ENCODE peak calls at places on chromosomes 4 and X, in nine cellular contexts. E is Right ventricle myocardium superior, U is heart right ventricle, Z is AG04450, R is foreskin keratinocyte, W is LoVo, F is mesothelial cell of epicardium, D is HepG2, N is amygdala. B is an unnamed sample.

GRCh38 chr4:95362906-95363578 is 185.7 kb downstream of the UNC5C start:
- DNase-seq in E (no peak), U (no peak), Z (no peak), R (no peak), W (no peak), F (no peak), D (peak; percentile 14), N (no peak), B (peak; percentile 54)

GRCh38 chrX:111131572-111131971 is 35.6 kb downstream of the PAK3 start:
- DNase-seq in E (no peak), U (no peak), Z (no peak), R (no peak), W (no peak), F (no peak), D (no peak), N (no peak), B (no peak)

GRCh38 chrX:13473666-13474516 is 95.5 kb upstream of the EGFL6 start:
- DNase-seq in E (no peak), U (no peak), Z (no peak), R (no peak), W (no peak), F (no peak), D (no peak), N (no peak), B (peak; percentile 21)

GRCh38 chr4:152515678-152516077 is 20.2 kb downstream of the FBXW7 start:
- DNase-seq in E (no peak), U (no peak), Z (peak; percentile 10), R (peak; percentile 47), W (no peak), F (no peak), D (no peak), N (no peak), B (no peak)

GRCh38 chr4:30789219-30789671 is 69.1 kb downstream of the PCDH7 start:
- DNase-seq in E (no peak), U (no peak), Z (no peak), R (no peak), W (no peak), F (no peak), D (no peak), N (no peak), B (no peak)

GRCh38 chr4:159358226-159358625 is 255.3 kb downstream of the RAPGEF2 start:
- DNase-seq in E (no peak), U (no peak), Z (peak; percentile 63), R (no peak), W (no peak), F (no peak), D (no peak), N (peak; percentile 8), B (no peak)

GRCh38 chrX:16807548-16807947 is 21.3 kb downstream of the TXLNG start:
- DNase-seq in E (no peak), U (no peak), Z (no peak), R (no peak), W (no peak), F (no peak), D (no peak), N (no peak), B (peak; percentile 19)

GRCh38 chr4:67735325-67735724 is 18.9 kb downstream of the GNRHR start:
- DNase-seq in E (no peak), U (no peak), Z (no peak), R (no peak), W (no peak), F (no peak), D (no peak), N (no peak), B (no peak)

GRCh38 chr4:169311643-169312365 is 41.0 kb upstream of the SH3RF1 start:
- DNase-seq in E (no peak), U (no peak), Z (no peak), R (no peak), W (peak; percentile 59), F (no peak), D (peak; percentile 73), N (no peak), B (peak; percentile 39)

GRCh38 chrX:43702660-43703059 is 46.6 kb downstream of the MAOA start:
- DNase-seq in E (no peak), U (no peak), Z (no peak), R (no peak), W (no peak), F (no peak), D (peak; percentile 24), N (no peak), B (no peak)

GRCh38 chr4:101948951-101949350 is 158.4 kb downstream of the BANK1 start:
- DNase-seq in E (no peak), U (no peak), Z (no peak), R (no peak), W (no peak), F (no peak), D (no peak), N (no peak), B (no peak)

GRCh38 chrX:72317139-72317538 is 11.4 kb upstream of the CITED1 start:
- DNase-seq in E (no peak), U (no peak), Z (no peak), R (no peak), W (no peak), F (no peak), D (no peak), N (no peak), B (no peak)

GRCh38 chrX:106300239-106300638 is 132.1 kb downstream of the PWWP3B start:
- DNase-seq in E (no peak), U (no peak), Z (no peak), R (peak; percentile 95), W (no peak), F (no peak), D (peak; percentile 44), N (no peak), B (no peak)

GRCh38 chr4:116361782-116362181 is 723.6 kb downstream of the TRAM1L1 start:
- DNase-seq in E (no peak), U (no peak), Z (no peak), R (peak; percentile 78), W (no peak), F (no peak), D (peak; percentile 5), N (no peak), B (no peak)

GRCh38 chr4:8188085-8188484 is 11.0 kb upstream of the SH3TC1 start:
- DNase-seq in E (no peak), U (no peak), Z (no peak), R (no peak), W (no peak), F (no peak), D (no peak), N (no peak), B (no peak)

GRCh38 chr4:79597266-79597665 is 189.2 kb upstream of the GK2 start:
- DNase-seq in E (no peak), U (no peak), Z (no peak), R (peak; percentile 68), W (no peak), F (no peak), D (no peak), N (no peak), B (no peak)

GRCh38 chr4:155657985-155658384 is 8.7 kb upstream of the GUCY1A1 start:
- DNase-seq in E (no peak), U (no peak), Z (no peak), R (no peak), W (no peak), F (no peak), D (no peak), N (no peak), B (no peak)